ENCODE peak calls at places on chromosomes 12 and 14, in nine cellular contexts. One of them, this sample, is unnamed.

GRCh38 chr12:76270657-76271358 is 77.4 kb downstream of the BBS10 start:
- DNase-seq in H4: no peak
- DNase-seq in astrocyte of the spinal cord: peak; percentile 42
- DNase-seq in NCI-H1436: no peak
- DNase-seq in effector CD4-positive, alpha-beta T cell: no peak
- DNase-seq in adipocyte: no peak
- DNase-seq in pancreas: no peak
- DNase-seq in GM03348: no peak
- DNase-seq in stimulated activated CD8-positive, alpha-beta memory T cell treated with anti-CD3 and anti-CD28 coated beads, Interleukin-15, amount 100 ng/mL, for 24 hours: no peak
- DNase-seq in this sample: no peak

GRCh38 chr14:93536945-93537344 is 106.2 kb downstream of the UNC79 start:
- DNase-seq in H4: no peak
- DNase-seq in astrocyte of the spinal cord: no peak
- DNase-seq in NCI-H1436: peak; percentile 49
- DNase-seq in effector CD4-positive, alpha-beta T cell: no peak
- DNase-seq in adipocyte: peak; percentile 4
- DNase-seq in pancreas: no peak
- DNase-seq in GM03348: no peak
- DNase-seq in stimulated activated CD8-positive, alpha-beta memory T cell treated with anti-CD3 and anti-CD28 coated beads, Interleukin-15, amount 100 ng/mL, for 24 hours: no peak
- DNase-seq in this sample: no peak

GRCh38 chr12:18439541-18439940 is 178.2 kb downstream of the PIK3C2G start:
- DNase-seq in H4: no peak
- DNase-seq in astrocyte of the spinal cord: peak; percentile 36
- DNase-seq in NCI-H1436: no peak
- DNase-seq in effector CD4-positive, alpha-beta T cell: no peak
- DNase-seq in adipocyte: peak; percentile 11
- DNase-seq in pancreas: no peak
- DNase-seq in GM03348: no peak
- DNase-seq in stimulated activated CD8-positive, alpha-beta memory T cell treated with anti-CD3 and anti-CD28 coated beads, Interleukin-15, amount 100 ng/mL, for 24 hours: no peak
- DNase-seq in this sample: no peak

GRCh38 chr12:93657076-93657475 is 20.1 kb upstream of the CRADD start:
- DNase-seq in H4: no peak
- DNase-seq in astrocyte of the spinal cord: no peak
- DNase-seq in NCI-H1436: no peak
- DNase-seq in effector CD4-positive, alpha-beta T cell: no peak
- DNase-seq in adipocyte: peak; percentile 79
- DNase-seq in pancreas: no peak
- DNase-seq in GM03348: no peak
- DNase-seq in stimulated activated CD8-positive, alpha-beta memory T cell treated with anti-CD3 and anti-CD28 coated beads, Interleukin-15, amount 100 ng/mL, for 24 hours: no peak
- DNase-seq in this sample: no peak

GRCh38 chr12:52004042-52004648 is 2.6 kb upstream of the TAMALIN start:
- DNase-seq in H4: peak; percentile 33
- DNase-seq in astrocyte of the spinal cord: peak; percentile 44
- DNase-seq in NCI-H1436: peak; percentile 48
- DNase-seq in effector CD4-positive, alpha-beta T cell: no peak
- DNase-seq in adipocyte: peak; percentile 79
- DNase-seq in pancreas: peak; percentile 51
- DNase-seq in GM03348: peak; percentile 85
- DNase-seq in stimulated activated CD8-positive, alpha-beta memory T cell treated with anti-CD3 and anti-CD28 coated beads, Interleukin-15, amount 100 ng/mL, for 24 hours: no peak
- DNase-seq in this sample: peak; percentile 2

GRCh38 chr12:93199831-93200236 is 177.9 kb upstream of the NUDT4 start:
- DNase-seq in H4: no peak
- DNase-seq in astrocyte of the spinal cord: peak; percentile 59
- DNase-seq in NCI-H1436: no peak
- DNase-seq in effector CD4-positive, alpha-beta T cell: no peak
- DNase-seq in adipocyte: peak; percentile 68
- DNase-seq in pancreas: no peak
- DNase-seq in GM03348: no peak
- DNase-seq in stimulated activated CD8-positive, alpha-beta memory T cell treated with anti-CD3 and anti-CD28 coated beads, Interleukin-15, amount 100 ng/mL, for 24 hours: no peak
- DNase-seq in this sample: no peak

GRCh38 chr14:100609941-100610391 is 22.7 kb upstream of the BEGAIN start:
- DNase-seq in H4: no peak
- DNase-seq in astrocyte of the spinal cord: no peak
- DNase-seq in NCI-H1436: no peak
- DNase-seq in effector CD4-positive, alpha-beta T cell: no peak
- DNase-seq in adipocyte: no peak
- DNase-seq in pancreas: no peak
- DNase-seq in GM03348: no peak
- DNase-seq in stimulated activated CD8-positive, alpha-beta memory T cell treated with anti-CD3 and anti-CD28 coated beads, Interleukin-15, amount 100 ng/mL, for 24 hours: no peak
- DNase-seq in this sample: no peak

GRCh38 chr12:123250471-123251383 is 17.5 kb downstream of the MTRFR start:
- DNase-seq in H4: peak; percentile 90
- DNase-seq in astrocyte of the spinal cord: no peak
- DNase-seq in NCI-H1436: peak; percentile 54
- DNase-seq in effector CD4-positive, alpha-beta T cell: no peak
- DNase-seq in adipocyte: no peak
- DNase-seq in pancreas: no peak
- DNase-seq in GM03348: no peak
- DNase-seq in stimulated activated CD8-positive, alpha-beta memory T cell treated with anti-CD3 and anti-CD28 coated beads, Interleukin-15, amount 100 ng/mL, for 24 hours: no peak
- DNase-seq in this sample: peak; percentile 68

GRCh38 chr12:78540621-78541336 is 323.8 kb upstream of the SYT1 start:
- DNase-seq in H4: no peak
- DNase-seq in astrocyte of the spinal cord: no peak
- DNase-seq in NCI-H1436: no peak
- DNase-seq in effector CD4-positive, alpha-beta T cell: no peak
- DNase-seq in adipocyte: peak; percentile 29
- DNase-seq in pancreas: no peak
- DNase-seq in GM03348: no peak
- DNase-seq in stimulated activated CD8-positive, alpha-beta memory T cell treated with anti-CD3 and anti-CD28 coated beads, Interleukin-15, amount 100 ng/mL, for 24 hours: no peak
- DNase-seq in this sample: no peak

GRCh38 chr14:93655078-93655750 is 133.1 kb downstream of the PRIMA1 start:
- DNase-seq in H4: peak; percentile 39
- DNase-seq in astrocyte of the spinal cord: peak; percentile 33
- DNase-seq in NCI-H1436: peak; percentile 31
- DNase-seq in effector CD4-positive, alpha-beta T cell: no peak
- DNase-seq in adipocyte: peak; percentile 91
- DNase-seq in pancreas: no peak
- DNase-seq in GM03348: peak; percentile 63
- DNase-seq in stimulated activated CD8-positive, alpha-beta memory T cell treated with anti-CD3 and anti-CD28 coated beads, Interleukin-15, amount 100 ng/mL, for 24 hours: no peak
- DNase-seq in this sample: peak; percentile 51

GRCh38 chr12:25723921-25724491 is 170.9 kb upstream of the LMNTD1 start:
- DNase-seq in H4: no peak
- DNase-seq in astrocyte of the spinal cord: peak; percentile 61
- DNase-seq in NCI-H1436: no peak
- DNase-seq in effector CD4-positive, alpha-beta T cell: no peak
- DNase-seq in adipocyte: peak; percentile 38
- DNase-seq in pancreas: no peak
- DNase-seq in GM03348: peak; percentile 53
- DNase-seq in stimulated activated CD8-positive, alpha-beta memory T cell treated with anti-CD3 and anti-CD28 coated beads, Interleukin-15, amount 100 ng/mL, for 24 hours: no peak
- DNase-seq in this sample: no peak

GRCh38 chr12:22850185-22850584 is 225.2 kb downstream of the ETNK1 start:
- DNase-seq in H4: no peak
- DNase-seq in astrocyte of the spinal cord: no peak
- DNase-seq in NCI-H1436: no peak
- DNase-seq in effector CD4-positive, alpha-beta T cell: no peak
- DNase-seq in adipocyte: no peak
- DNase-seq in pancreas: peak; percentile 44
- DNase-seq in GM03348: no peak
- DNase-seq in stimulated activated CD8-positive, alpha-beta memory T cell treated with anti-CD3 and anti-CD28 coated beads, Interleukin-15, amount 100 ng/mL, for 24 hours: no peak
- DNase-seq in this sample: no peak

GRCh38 chr12:65868133-65868705 is 43.9 kb downstream of the HMGA2 start:
- DNase-seq in H4: no peak
- DNase-seq in astrocyte of the spinal cord: peak; percentile 96
- DNase-seq in NCI-H1436: no peak
- DNase-seq in effector CD4-positive, alpha-beta T cell: no peak
- DNase-seq in adipocyte: peak; percentile 94
- DNase-seq in pancreas: no peak
- DNase-seq in GM03348: peak; percentile 65
- DNase-seq in stimulated activated CD8-positive, alpha-beta memory T cell treated with anti-CD3 and anti-CD28 coated beads, Interleukin-15, amount 100 ng/mL, for 24 hours: no peak
- DNase-seq in this sample: no peak

GRCh38 chr12:124411953-124412645 is 117.2 kb downstream of the RFLNA start:
- DNase-seq in H4: no peak
- DNase-seq in astrocyte of the spinal cord: no peak
- DNase-seq in NCI-H1436: no peak
- DNase-seq in effector CD4-positive, alpha-beta T cell: no peak
- DNase-seq in adipocyte: no peak
- DNase-seq in pancreas: no peak
- DNase-seq in GM03348: no peak
- DNase-seq in stimulated activated CD8-positive, alpha-beta memory T cell treated with anti-CD3 and anti-CD28 coated beads, Interleukin-15, amount 100 ng/mL, for 24 hours: no peak
- DNase-seq in this sample: no peak

GRCh38 chr12:271165-271564 is 8.5 kb upstream of the SLC6A13 start:
- DNase-seq in H4: no peak
- DNase-seq in astrocyte of the spinal cord: no peak
- DNase-seq in NCI-H1436: no peak
- DNase-seq in effector CD4-positive, alpha-beta T cell: no peak
- DNase-seq in adipocyte: no peak
- DNase-seq in pancreas: no peak
- DNase-seq in GM03348: no peak
- DNase-seq in stimulated activated CD8-positive, alpha-beta memory T cell treated with anti-CD3 and anti-CD28 coated beads, Interleukin-15, amount 100 ng/mL, for 24 hours: no peak
- DNase-seq in this sample: no peak

GRCh38 chr14:69615471-69616407 is 4.3 kb downstream of the SUSD6 start:
- DNase-seq in H4: peak; percentile 64
- DNase-seq in astrocyte of the spinal cord: peak; percentile 87
- DNase-seq in NCI-H1436: no peak
- DNase-seq in effector CD4-positive, alpha-beta T cell: no peak
- DNase-seq in adipocyte: peak; percentile 90
- DNase-seq in pancreas: no peak
- DNase-seq in GM03348: peak; percentile 69
- DNase-seq in stimulated activated CD8-positive, alpha-beta memory T cell treated with anti-CD3 and anti-CD28 coated beads, Interleukin-15, amount 100 ng/mL, for 24 hours: no peak
- DNase-seq in this sample: peak; percentile 52

GRCh38 chr14:104822821-104823615 is 22.1 kb downstream of the ZBTB42 start:
- DNase-seq in H4: no peak
- DNase-seq in astrocyte of the spinal cord: no peak
- DNase-seq in NCI-H1436: no peak
- DNase-seq in effector CD4-positive, alpha-beta T cell: no peak
- DNase-seq in adipocyte: no peak
- DNase-seq in pancreas: peak; percentile 23
- DNase-seq in GM03348: no peak
- DNase-seq in stimulated activated CD8-positive, alpha-beta memory T cell treated with anti-CD3 and anti-CD28 coated beads, Interleukin-15, amount 100 ng/mL, for 24 hours: no peak
- DNase-seq in this sample: no peak

GRCh38 chr14:83713736-83714135 is 1816.2 kb upstream of the FLRT2 start:
- DNase-seq in H4: no peak
- DNase-seq in astrocyte of the spinal cord: no peak
- DNase-seq in NCI-H1436: no peak
- DNase-seq in effector CD4-positive, alpha-beta T cell: no peak
- DNase-seq in adipocyte: no peak
- DNase-seq in pancreas: no peak
- DNase-seq in GM03348: no peak
- DNase-seq in stimulated activated CD8-positive, alpha-beta memory T cell treated with anti-CD3 and anti-CD28 coated beads, Interleukin-15, amount 100 ng/mL, for 24 hours: no peak
- DNase-seq in this sample: no peak

GRCh38 chr14:71803539-71804260 is 128.5 kb upstream of the RGS6 start:
- DNase-seq in H4: peak; percentile 94
- DNase-seq in astrocyte of the spinal cord: peak; percentile 74
- DNase-seq in NCI-H1436: no peak
- DNase-seq in effector CD4-positive, alpha-beta T cell: no peak
- DNase-seq in adipocyte: peak; percentile 77
- DNase-seq in pancreas: no peak
- DNase-seq in GM03348: no peak
- DNase-seq in stimulated activated CD8-positive, alpha-beta memory T cell treated with anti-CD3 and anti-CD28 coated beads, Interleukin-15, amount 100 ng/mL, for 24 hours: no peak
- DNase-seq in this sample: no peak

GRCh38 chr12:113854385-113855136 is 111.6 kb downstream of the RBM19 start:
- DNase-seq in H4: no peak
- DNase-seq in astrocyte of the spinal cord: no peak
- DNase-seq in NCI-H1436: peak; percentile 67
- DNase-seq in effector CD4-positive, alpha-beta T cell: no peak
- DNase-seq in adipocyte: no peak
- DNase-seq in pancreas: no peak
- DNase-seq in GM03348: no peak
- DNase-seq in stimulated activated CD8-positive, alpha-beta memory T cell treated with anti-CD3 and anti-CD28 coated beads, Interleukin-15, amount 100 ng/mL, for 24 hours: no peak
- DNase-seq in this sample: no peak

GRCh38 chr12:116370886-116371580 is 93.5 kb upstream of the MED13L start:
- DNase-seq in H4: no peak
- DNase-seq in astrocyte of the spinal cord: no peak
- DNase-seq in NCI-H1436: no peak
- DNase-seq in effector CD4-positive, alpha-beta T cell: no peak
- DNase-seq in adipocyte: peak; percentile 39
- DNase-seq in pancreas: no peak
- DNase-seq in GM03348: no peak
- DNase-seq in stimulated activated CD8-positive, alpha-beta memory T cell treated with anti-CD3 and anti-CD28 coated beads, Interleukin-15, amount 100 ng/mL, for 24 hours: no peak
- DNase-seq in this sample: no peak

GRCh38 chr14:41925409-41925808 is 318.7 kb downstream of the LRFN5 start:
- DNase-seq in H4: peak; percentile 56
- DNase-seq in astrocyte of the spinal cord: peak; percentile 32
- DNase-seq in NCI-H1436: peak; percentile 12
- DNase-seq in effector CD4-positive, alpha-beta T cell: no peak
- DNase-seq in adipocyte: no peak
- DNase-seq in pancreas: no peak
- DNase-seq in GM03348: peak; percentile 1
- DNase-seq in stimulated activated CD8-positive, alpha-beta memory T cell treated with anti-CD3 and anti-CD28 coated beads, Interleukin-15, amount 100 ng/mL, for 24 hours: no peak
- DNase-seq in this sample: peak; percentile 62

GRCh38 chr12:3041558-3042164 is 35.5 kb upstream of the TSPAN9 start:
- DNase-seq in H4: peak; percentile 73
- DNase-seq in astrocyte of the spinal cord: peak; percentile 80
- DNase-seq in NCI-H1436: peak; percentile 91
- DNase-seq in effector CD4-positive, alpha-beta T cell: peak; percentile 15
- DNase-seq in adipocyte: peak; percentile 88
- DNase-seq in pancreas: peak; percentile 69
- DNase-seq in GM03348: peak; percentile 90
- DNase-seq in stimulated activated CD8-positive, alpha-beta memory T cell treated with anti-CD3 and anti-CD28 coated beads, Interleukin-15, amount 100 ng/mL, for 24 hours: no peak
- DNase-seq in this sample: peak; percentile 84

GRCh38 chr12:2092890-2093289 is 40.1 kb downstream of the CACNA1C start:
- DNase-seq in H4: peak; percentile 31
- DNase-seq in astrocyte of the spinal cord: no peak
- DNase-seq in NCI-H1436: no peak
- DNase-seq in effector CD4-positive, alpha-beta T cell: no peak
- DNase-seq in adipocyte: peak; percentile 76
- DNase-seq in pancreas: no peak
- DNase-seq in GM03348: peak; percentile 40
- DNase-seq in stimulated activated CD8-positive, alpha-beta memory T cell treated with anti-CD3 and anti-CD28 coated beads, Interleukin-15, amount 100 ng/mL, for 24 hours: no peak
- DNase-seq in this sample: no peak

GRCh38 chr12:123069436-123070266 is 81.2 kb downstream of the PITPNM2 start:
- DNase-seq in H4: no peak
- DNase-seq in astrocyte of the spinal cord: no peak
- DNase-seq in NCI-H1436: no peak
- DNase-seq in effector CD4-positive, alpha-beta T cell: no peak
- DNase-seq in adipocyte: no peak
- DNase-seq in pancreas: peak; percentile 35
- DNase-seq in GM03348: no peak
- DNase-seq in stimulated activated CD8-positive, alpha-beta memory T cell treated with anti-CD3 and anti-CD28 coated beads, Interleukin-15, amount 100 ng/mL, for 24 hours: no peak
- DNase-seq in this sample: no peak

GRCh38 chr12:48856379-48856778 is 4.4 kb upstream of the DDX23 start:
- DNase-seq in H4: no peak
- DNase-seq in astrocyte of the spinal cord: no peak
- DNase-seq in NCI-H1436: no peak
- DNase-seq in effector CD4-positive, alpha-beta T cell: no peak
- DNase-seq in adipocyte: no peak
- DNase-seq in pancreas: no peak
- DNase-seq in GM03348: no peak
- DNase-seq in stimulated activated CD8-positive, alpha-beta memory T cell treated with anti-CD3 and anti-CD28 coated beads, Interleukin-15, amount 100 ng/mL, for 24 hours: no peak
- DNase-seq in this sample: no peak

GRCh38 chr12:90543393-90543792 is 411.6 kb downstream of the CCER1 start:
- DNase-seq in H4: peak; percentile 8
- DNase-seq in astrocyte of the spinal cord: peak; percentile 31
- DNase-seq in NCI-H1436: no peak
- DNase-seq in effector CD4-positive, alpha-beta T cell: no peak
- DNase-seq in adipocyte: peak; percentile 26
- DNase-seq in pancreas: no peak
- DNase-seq in GM03348: no peak
- DNase-seq in stimulated activated CD8-positive, alpha-beta memory T cell treated with anti-CD3 and anti-CD28 coated beads, Interleukin-15, amount 100 ng/mL, for 24 hours: no peak
- DNase-seq in this sample: no peak

GRCh38 chr12:16606201-16606849 is 363 bp upstream of the LMO3 start:
- DNase-seq in H4: peak; percentile 23
- DNase-seq in astrocyte of the spinal cord: peak; percentile 34
- DNase-seq in NCI-H1436: no peak
- DNase-seq in effector CD4-positive, alpha-beta T cell: no peak
- DNase-seq in adipocyte: peak; percentile 32
- DNase-seq in pancreas: peak; percentile 68
- DNase-seq in GM03348: peak; percentile 43
- DNase-seq in stimulated activated CD8-positive, alpha-beta memory T cell treated with anti-CD3 and anti-CD28 coated beads, Interleukin-15, amount 100 ng/mL, for 24 hours: no peak
- DNase-seq in this sample: peak; percentile 49

GRCh38 chr12:120229071-120229582 is 28.2 kb upstream of the RPLP0 start:
- DNase-seq in H4: no peak
- DNase-seq in astrocyte of the spinal cord: no peak
- DNase-seq in NCI-H1436: no peak
- DNase-seq in effector CD4-positive, alpha-beta T cell: no peak
- DNase-seq in adipocyte: peak; percentile 31
- DNase-seq in pancreas: no peak
- DNase-seq in GM03348: no peak
- DNase-seq in stimulated activated CD8-positive, alpha-beta memory T cell treated with anti-CD3 and anti-CD28 coated beads, Interleukin-15, amount 100 ng/mL, for 24 hours: no peak
- DNase-seq in this sample: no peak

GRCh38 chr14:64912256-64912655 is 2.0 kb upstream of the CHURC1 start:
- DNase-seq in H4: no peak
- DNase-seq in astrocyte of the spinal cord: no peak
- DNase-seq in NCI-H1436: no peak
- DNase-seq in effector CD4-positive, alpha-beta T cell: no peak
- DNase-seq in adipocyte: no peak
- DNase-seq in pancreas: no peak
- DNase-seq in GM03348: no peak
- DNase-seq in stimulated activated CD8-positive, alpha-beta memory T cell treated with anti-CD3 and anti-CD28 coated beads, Interleukin-15, amount 100 ng/mL, for 24 hours: no peak
- DNase-seq in this sample: no peak

GRCh38 chr14:101230851-101231550 is 327.5 kb upstream of the RTL1 start:
- DNase-seq in H4: no peak
- DNase-seq in astrocyte of the spinal cord: no peak
- DNase-seq in NCI-H1436: no peak
- DNase-seq in effector CD4-positive, alpha-beta T cell: no peak
- DNase-seq in adipocyte: no peak
- DNase-seq in pancreas: no peak
- DNase-seq in GM03348: no peak
- DNase-seq in stimulated activated CD8-positive, alpha-beta memory T cell treated with anti-CD3 and anti-CD28 coated beads, Interleukin-15, amount 100 ng/mL, for 24 hours: no peak
- DNase-seq in this sample: no peak

This sample was measured in NCI-H1105.